ENCODE peak calls at places on chromosomes 11 and 22, in seven cellular contexts. N, P, S, E, T, B and D are unnamed samples.

GRCh38 chr22:39106326-39106725 is 9.3 kb downstream of the APOBEC3H start:
- DNase-seq in T (no peak), B (no peak), E (no peak), S (no peak), N (no peak), P (no peak), D (no peak)

GRCh38 chr11:2179516-2179915 is 7.9 kb upstream of the TH start:
- DNase-seq in N (no peak), E (no peak), P (no peak), T (no peak), S (no peak), B (no peak), D (no peak)

GRCh38 chr22:22728382-22728781 is 84.0 kb downstream of the GGTLC2 start:
- DNase-seq in T (no peak), E (no peak), P (no peak), N (no peak), B (no peak), S (no peak), D (no peak)

GRCh38 chr11:128776434-128777284 is 82.8 kb downstream of the FLI1 start:
- DNase-seq in B (no peak), S (peak; percentile 47), N (no peak), E (peak; percentile 31), P (peak; percentile 53), T (peak; percentile 41), D (peak; percentile 68)

GRCh38 chr11:22666700-22667439 is 459 bp downstream of the GAS2 start:
- DNase-seq in S (peak; percentile 21), T (no peak), B (no peak), N (no peak), P (no peak), E (no peak), D (no peak)

GRCh38 chr11:132605794-132606570 is 926.3 kb downstream of the OPCML start:
- DNase-seq in P (no peak), B (no peak), E (no peak), S (no peak), T (no peak), N (no peak), D (no peak)

GRCh38 chr22:21730535-21731308 is 4.9 kb downstream of the YPEL1 start:
- DNase-seq in B (no peak), E (no peak), S (no peak), N (no peak), P (no peak), T (no peak), D (no peak)

GRCh38 chr11:33773399-33774355 is 643 bp downstream of the FBXO3 start:
- DNase-seq in N (no peak), S (peak; percentile 30), B (peak; percentile 21), E (peak; percentile 36), T (peak; percentile 70), P (peak; percentile 20), D (no peak)

GRCh38 chr11:59182457-59183151 is 10.7 kb downstream of the DTX4 start:
- DNase-seq in T (no peak), N (no peak), S (peak; percentile 57), P (no peak), B (peak; percentile 9), E (peak; percentile 13), D (no peak)

GRCh38 chr22:32862936-32863661 is 61.6 kb downstream of the TIMP3 start:
- DNase-seq in N (no peak), P (peak; percentile 66), S (no peak), B (no peak), E (no peak), T (no peak), D (no peak)

GRCh38 chr11:124398924-124399323 is at the start of gene OR8B3:
- DNase-seq in N (no peak), E (no peak), P (no peak), S (no peak), T (no peak), B (no peak), D (no peak)

GRCh38 chr22:50523806-50524663 is 1.4 kb downstream of the SCO2 start:
- DNase-seq in N (no peak), B (no peak), P (no peak), E (no peak), T (no peak), S (no peak), D (no peak)

GRCh38 chr22:29115682-29116313 is 43.0 kb downstream of the KREMEN1 start:
- DNase-seq in T (no peak), B (no peak), E (no peak), S (no peak), P (peak; percentile 46), N (no peak), D (no peak)

GRCh38 chr22:20238567-20239062 is 29.5 kb downstream of the RTN4R start:
- DNase-seq in P (peak; percentile 25), T (peak; percentile 63), S (peak; percentile 58), B (peak; percentile 33), N (no peak), E (peak; percentile 26), D (no peak)

GRCh38 chr22:41206719-41207118 is 1.6 kb downstream of the L3MBTL2 start:
- DNase-seq in N (no peak), P (no peak), E (no peak), S (peak; percentile 36), B (no peak), T (no peak), D (no peak)

GRCh38 chr22:46414704-46415103 is 79.2 kb downstream of the TRMU start:
- DNase-seq in B (no peak), N (no peak), S (peak; percentile 24), T (no peak), P (no peak), E (no peak), D (no peak)

GRCh38 chr11:108914211-108914610 is 249.3 kb downstream of the DDX10 start:
- DNase-seq in N (no peak), B (no peak), E (no peak), S (no peak), P (no peak), T (no peak), D (no peak)

GRCh38 chr22:25159028-25159427 is 40.6 kb upstream of the CRYBB3 start:
- DNase-seq in N (no peak), B (no peak), E (no peak), S (no peak), T (no peak), P (no peak), D (no peak)

GRCh38 chr22:39567135-39567946 is 3.2 kb upstream of the CACNA1I start:
- DNase-seq in S (peak; percentile 41), T (peak; percentile 20), N (no peak), B (peak; percentile 37), P (no peak), E (peak; percentile 63), D (no peak)

GRCh38 chr11:65891180-65892136 is 985 bp downstream of the CCDC85B start:
- DNase-seq in S (peak; percentile 67), E (no peak), B (no peak), P (no peak), N (no peak), T (no peak), D (no peak)

GRCh38 chr11:16338397-16338796 is 17.9 kb downstream of the SOX6 start:
- DNase-seq in N (no peak), T (no peak), S (no peak), E (no peak), B (no peak), P (peak; percentile 17), D (no peak)

GRCh38 chr11:12238420-12238819 is 128.0 kb downstream of the MICAL2 start:
- DNase-seq in E (no peak), P (no peak), T (no peak), S (no peak), B (no peak), N (no peak), D (no peak)

GRCh38 chr22:50010676-50011446 is 1.7 kb downstream of the IL17REL start:
- DNase-seq in E (peak; percentile 18), P (no peak), T (peak; percentile 71), B (peak; percentile 42), S (peak; percentile 78), N (no peak), D (no peak)

GRCh38 chr22:40898850-40899357 is 37.0 kb upstream of the DNAJB7 start:
- DNase-seq in E (peak; percentile 45), T (peak; percentile 15), N (no peak), S (peak; percentile 68), P (peak; percentile 76), B (no peak), D (no peak)

GRCh38 chr11:129968611-129969419 is 33.8 kb downstream of the PRDM10 start:
- DNase-seq in S (no peak), P (no peak), N (no peak), B (no peak), T (no peak), E (no peak), D (no peak)

GRCh38 chr22:34950480-34950879 is 115.5 kb upstream of the ISX start:
- DNase-seq in S (no peak), N (no peak), T (no peak), B (no peak), E (no peak), P (no peak), D (no peak)

GRCh38 chr11:5620606-5621521 is 3.9 kb upstream of the TRIM34 start:
- DNase-seq in N (no peak), T (no peak), E (no peak), S (no peak), P (peak; percentile 94), B (no peak), D (no peak)

GRCh38 chr22:39727541-39727940 is 157.0 kb downstream of the CACNA1I start:
- DNase-seq in P (peak; percentile 17), T (no peak), N (no peak), B (no peak), E (no peak), S (no peak), D (no peak)

GRCh38 chr11:64366751-64367150 is 7.8 kb downstream of the RPS6KA4 start:
- DNase-seq in E (no peak), B (no peak), T (no peak), N (no peak), P (no peak), S (no peak), D (no peak)

GRCh38 chr11:28347351-28347750 is 239.2 kb downstream of the METTL15 start:
- DNase-seq in S (no peak), B (no peak), E (no peak), T (no peak), P (no peak), N (no peak), D (no peak)